ENCODE peak calls at places on chromosomes 11 and 22, in four cellular contexts. K, N, S and W are unnamed samples.
A peak's percentile ranks its signal among the peaks of the same experiment; 100 is the strongest.

GRCh38 chr11:72823105-72823804 is 9.0 kb downstream of the ATG16L2 start:
- DNase-seq in K (no peak), S (no peak), N (no peak), W (no peak)

GRCh38 chr11:19218801-19219460 is 17.1 kb upstream of the CSRP3 start:
- DNase-seq in S (no peak), N (peak; percentile 31), K (no peak), W (no peak)

GRCh38 chr11:110704210-110704864 is 7.9 kb downstream of the ARHGAP20 start:
- DNase-seq in N (no peak), K (no peak), S (no peak), W (no peak)

GRCh38 chr11:75925785-75926164 is 110.8 kb downstream of the UVRAG start:
- DNase-seq in K (no peak), S (no peak), N (no peak), W (no peak)

GRCh38 chr22:26143801-26144325 is 25.4 kb upstream of the SEZ6L start:
- DNase-seq in N (no peak), K (no peak), S (no peak), W (no peak)

GRCh38 chr11:114059984-114060401 is 482 bp downstream of the ZBTB16 start:
- DNase-seq in K (no peak), S (no peak), N (peak; percentile 38), W (no peak)

GRCh38 chr11:30451642-30452041 is 128.7 kb downstream of the ARL14EP start:
- DNase-seq in S (no peak), N (no peak), K (no peak), W (no peak)

GRCh38 chr11:62850911-62851806 is 11.8 kb upstream of the WDR74 start:
- DNase-seq in S (peak; percentile 43), K (no peak), N (peak; percentile 70), W (no peak)

GRCh38 chr11:131465746-131466145 is 95.3 kb downstream of the NTM start:
- DNase-seq in N (peak; percentile 3), K (no peak), S (peak; percentile 6), W (peak; percentile 78)

GRCh38 chr11:7057641-7058040 is 31.2 kb upstream of the RBMXL2 start:
- DNase-seq in S (no peak), K (no peak), N (no peak), W (no peak)

GRCh38 chr11:102843474-102843873 is at the start of gene MMP3:
- DNase-seq in N (no peak), K (no peak), S (no peak), W (no peak)

GRCh38 chr11:11265320-11265719 is 87.7 kb downstream of the CSNK2A3 start:
- DNase-seq in K (no peak), S (no peak), N (no peak), W (no peak)

GRCh38 chr22:30733081-30733680 is 38.5 kb downstream of the OSBP2 start:
- DNase-seq in K (no peak), N (no peak), S (no peak), W (no peak)

GRCh38 chr11:126188332-126189108 is 22.9 kb downstream of the RPUSD4 start:
- DNase-seq in S (no peak), N (no peak), K (peak; percentile 64), W (no peak)

GRCh38 chr11:115591380-115591779 is 87.2 kb upstream of the CADM1 start:
- DNase-seq in N (no peak), K (no peak), S (no peak), W (no peak)

GRCh38 chr22:26800858-26801257 is 143.5 kb downstream of the MIAT start:
- DNase-seq in N (no peak), S (no peak), K (no peak), W (peak; percentile 78)

GRCh38 chr11:57562596-57562995 is 4.9 kb downstream of the UBE2L6 start:
- DNase-seq in S (no peak), K (no peak), N (peak; percentile 37), W (no peak)

GRCh38 chr11:66337103-66337899 is 1.1 kb upstream of the RIN1 start:
- DNase-seq in K (no peak), S (no peak), N (no peak), W (no peak)
- TF ChIP-seq ETV6 in K (no peak), S (no peak), N (no peak), W (no peak)

DNA sequence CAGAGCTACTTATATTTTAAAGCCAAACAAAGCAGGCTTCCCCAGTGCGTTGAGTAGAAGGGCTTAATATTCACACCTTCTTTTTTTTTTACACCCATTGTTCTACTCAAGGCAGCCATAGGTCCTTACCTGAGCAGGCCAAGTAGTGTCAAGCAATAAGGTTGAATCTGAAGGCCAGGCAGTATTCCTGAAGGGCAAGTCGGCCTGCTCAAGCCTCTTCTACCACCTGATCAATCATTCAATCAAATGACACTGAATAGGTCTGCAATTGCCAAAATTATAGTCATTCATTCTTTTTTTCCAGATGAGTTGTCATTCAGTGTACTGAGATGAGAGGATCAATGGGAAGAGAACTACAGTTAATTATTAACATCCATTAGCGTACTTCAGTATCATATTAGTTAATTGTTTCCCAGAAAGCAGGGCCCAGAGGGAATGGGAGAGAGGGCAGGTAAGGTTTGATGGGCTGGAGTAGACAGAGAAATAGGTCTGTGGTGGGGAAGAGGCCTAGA is 11.9 kb upstream of the PPP2R1B start:
- DNase-seq in K (no peak), S (peak; percentile 62), N (no peak), W (no peak)
- TF ChIP-seq USF2 in K (no peak), S (no peak), N (no peak), W (no peak)

DNA sequence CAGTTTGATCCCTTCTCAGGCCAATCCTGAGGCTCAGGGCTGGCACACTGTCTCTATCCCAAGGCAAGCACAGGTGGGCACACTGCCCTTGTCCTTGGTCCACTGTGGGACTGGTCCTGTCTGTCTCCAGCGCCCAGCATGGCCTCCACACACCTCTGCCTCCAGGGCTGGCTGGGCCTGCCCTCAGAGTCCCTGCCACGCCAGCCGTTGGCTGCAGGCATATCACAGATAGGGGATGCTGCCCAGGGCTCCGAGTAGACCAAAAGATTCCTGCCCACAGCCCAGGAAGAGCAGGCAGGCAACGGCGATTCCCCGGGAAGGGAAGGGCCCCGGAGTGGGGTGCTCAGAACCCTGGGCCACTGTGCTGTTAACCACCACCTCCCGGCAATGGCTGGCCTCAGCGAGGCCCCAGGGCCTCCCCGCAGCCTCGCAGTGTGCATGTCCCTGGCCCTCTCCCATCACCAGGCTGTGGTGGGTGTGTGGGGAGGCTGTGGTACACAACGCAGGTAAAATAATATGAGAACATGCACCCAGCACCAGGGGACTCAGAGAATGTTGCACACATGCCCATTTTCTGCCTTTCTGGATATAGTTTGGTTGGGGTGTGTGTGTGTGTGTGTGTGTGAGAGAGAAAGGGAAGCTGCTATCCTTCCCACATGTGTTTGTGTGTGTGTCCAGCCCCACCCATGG is 2.2 kb downstream of the IFITM5 start:
- DNase-seq in N (no peak), S (no peak), K (no peak), W (peak; percentile 16)
- TF ChIP-seq ETV6 in N (no peak), S (no peak), K (no peak), W (no peak)

GRCh38 chr11:79152511-79152910 is 288.3 kb downstream of the TENM4 start:
- DNase-seq in S (no peak), K (no peak), N (no peak), W (no peak)
- TF ChIP-seq USF2 in S (no peak), K (no peak), N (no peak), W (no peak)

GRCh38 chr11:27118371-27118770 is 77.8 kb downstream of the BBOX1 start:
- DNase-seq in N (no peak), S (no peak), K (no peak), W (no peak)

GRCh38 chr11:27119396-27119795 is 78.8 kb downstream of the BBOX1 start:
- DNase-seq in K (no peak), N (no peak), S (no peak), W (no peak)

GRCh38 chr11:27120211-27120610 is 79.6 kb downstream of the BBOX1 start:
- DNase-seq in K (no peak), N (no peak), S (no peak), W (no peak)

GRCh38 chr11:27116684-27117083 is 76.1 kb downstream of the BBOX1 start:
- DNase-seq in S (no peak), N (no peak), K (no peak), W (no peak)
- TF ChIP-seq ETV6 in S (no peak), N (no peak), K (no peak), W (no peak)

DNA sequence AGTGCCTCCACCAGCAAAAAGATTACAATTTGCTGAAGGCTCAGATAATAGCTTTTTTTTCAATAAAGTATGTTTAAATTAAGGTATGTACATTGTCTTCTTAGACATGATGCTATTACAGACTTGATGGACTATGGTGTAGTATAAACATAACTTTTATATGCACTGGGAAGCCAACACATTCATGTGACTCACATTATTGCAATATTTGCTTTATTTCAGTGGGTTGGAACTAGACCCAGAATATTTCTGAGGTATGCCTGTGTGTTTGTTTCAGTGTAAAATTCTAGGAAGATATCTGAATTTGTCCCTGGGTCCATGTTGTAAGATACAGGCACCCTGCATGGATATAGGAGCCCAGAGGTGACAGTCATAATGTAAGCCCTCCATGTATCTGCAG is 120.0 kb upstream of the BDNF start:
- DNase-seq in N (no peak), S (no peak), K (no peak), W (no peak)
- TF ChIP-seq USF2 in N (no peak), S (no peak), K (no peak), W (no peak)

GRCh38 chr11:26187639-26188038 is 144.3 kb upstream of the ANO3 start:
- DNase-seq in K (no peak), S (peak; percentile 62), N (no peak), W (no peak)
- TF ChIP-seq ETV6 in K (no peak), S (no peak), N (no peak), W (no peak)